ENCODE peak calls at places on chromosomes 1 and 21, in nine cellular contexts. W is mucosa of descending colon, C is prostate gland, Q is left lung, H is AG10803, J is D721Med, A is AG04450, D is K562, P is adrenal gland. K is an unnamed sample.

GRCh38 chr1:245031041-245031440 is 123.7 kb upstream of the KIF26B start:
- DNase-seq in W (no peak), C (no peak), Q (no peak), H (peak), J (no peak), A (no peak), D (no peak), P (no peak), K (no peak)

GRCh38 chr1:220409751-220410370 is 118.1 kb upstream of the MARK1 start:
- DNase-seq in W (no peak), C (no peak), Q (no peak), H (no peak), J (no peak), A (no peak), D (no peak), P (no peak), K (no peak)

GRCh38 chr1:179761296-179761695 is 18.2 kb downstream of the FAM163A start:
- DNase-seq in W (no peak), C (no peak), Q (no peak), H (no peak), J (no peak), A (no peak), D (no peak), P (no peak), K (no peak)

GRCh38 chr1:154290921-154291320 is 18.5 kb downstream of the HAX1 start:
- DNase-seq in W (no peak), C (no peak), Q (no peak), H (no peak), J (no peak), A (no peak), D (peak), P (no peak), K (no peak)

GRCh38 chr1:217003355-217003754 is 280.1 kb upstream of the ESRRG start:
- DNase-seq in W (no peak), C (no peak), Q (no peak), H (no peak), J (no peak), A (no peak), D (no peak), P (no peak), K (no peak)

GRCh38 chr21:45513003-45513706 is 29.1 kb downstream of the SLC19A1 start:
- DNase-seq in W (peak), C (peak), Q (peak), H (no peak), J (no peak), A (no peak), D (no peak), P (no peak), K (peak)

GRCh38 chr21:33490991-33491372 is 534 bp downstream of the DNAJC28 start:
- DNase-seq in W (no peak), C (no peak), Q (no peak), H (no peak), J (no peak), A (no peak), D (no peak), P (no peak), K (no peak)

GRCh38 chr1:28926629-28927441 is 12.5 kb downstream of the EPB41 start:
- DNase-seq in W (no peak), C (no peak), Q (no peak), H (no peak), J (no peak), A (no peak), D (peak), P (no peak), K (no peak)

GRCh38 chr1:8926707-8927694 is 18.7 kb upstream of the CA6 start:
- DNase-seq in W (no peak), C (no peak), Q (no peak), H (no peak), J (no peak), A (no peak), D (no peak), P (no peak), K (no peak)

GRCh38 chr1:43530483-43531452 is at the start of gene PTPRF:
- DNase-seq in W (peak), C (peak), Q (peak), H (peak), J (peak), A (no peak), D (peak), P (peak), K (peak)

GRCh38 chr1:184215274-184215925 is 163.9 kb downstream of the TSEN15 start:
- DNase-seq in W (no peak), C (no peak), Q (no peak), H (no peak), J (no peak), A (no peak), D (no peak), P (no peak), K (no peak)

GRCh38 chr1:53459321-53460175 is at the start of gene DMRTB1:
- DNase-seq in W (no peak), C (no peak), Q (no peak), H (no peak), J (no peak), A (no peak), D (no peak), P (no peak), K (no peak)

GRCh38 chr1:115062542-115063004 is 26.7 kb downstream of the TSPAN2 start:
- DNase-seq in W (peak), C (peak), Q (peak), H (peak), J (no peak), A (no peak), D (no peak), P (no peak), K (no peak)

GRCh38 chr1:48903291-48903690 is 126.6 kb upstream of the BEND5 start:
- DNase-seq in W (no peak), C (no peak), Q (no peak), H (no peak), J (no peak), A (no peak), D (no peak), P (no peak), K (no peak)

GRCh38 chr1:9401080-9401453 is 108.4 kb downstream of the SPSB1 start:
- DNase-seq in W (no peak), C (no peak), Q (no peak), H (no peak), J (no peak), A (no peak), D (no peak), P (no peak), K (no peak)

GRCh38 chr21:36478941-36479340 is 981 bp downstream of the CLDN14 start:
- DNase-seq in W (no peak), C (no peak), Q (no peak), H (peak), J (no peak), A (no peak), D (no peak), P (no peak), K (no peak)

GRCh38 chr1:89360716-89361115 is 3.1 kb upstream of the GBP6 start:
- DNase-seq in W (no peak), C (no peak), Q (no peak), H (no peak), J (no peak), A (no peak), D (no peak), P (no peak), K (no peak)

GRCh38 chr1:37159102-37159501 is 124.8 kb upstream of the GRIK3 start:
- DNase-seq in W (no peak), C (no peak), Q (no peak), H (no peak), J (no peak), A (no peak), D (peak), P (no peak), K (no peak)

GRCh38 chr1:2311184-2312032 is 79.9 kb downstream of the MORN1 start:
- DNase-seq in W (no peak), C (peak), Q (no peak), H (peak), J (no peak), A (no peak), D (peak), P (no peak), K (no peak)

GRCh38 chr1:201536542-201536941 is 2.4 kb upstream of the NAV1 start:
- DNase-seq in W (no peak), C (no peak), Q (no peak), H (peak), J (no peak), A (no peak), D (no peak), P (no peak), K (no peak)

GRCh38 chr1:113255728-113256347 is 134.5 kb upstream of the MAGI3 start:
- DNase-seq in W (no peak), C (peak), Q (no peak), H (peak), J (no peak), A (no peak), D (no peak), P (no peak), K (no peak)

GRCh38 chr1:201739492-201740085 is 89.4 kb upstream of the IPO9 start:
- DNase-seq in W (peak), C (peak), Q (no peak), H (peak), J (peak), A (no peak), D (peak), P (peak), K (no peak)

GRCh38 chr21:31755027-31755426 is 23.1 kb upstream of the SCAF4 start:
- DNase-seq in W (no peak), C (no peak), Q (no peak), H (no peak), J (no peak), A (no peak), D (no peak), P (no peak), K (no peak)
- TF ChIP-seq CTCF in W (no peak), C (no peak), Q (no peak), H (no peak), J (no peak), A (no peak), D (no peak), P (no peak), K (peak)

GRCh38 chr1:65146908-65147423 is 1.0 kb upstream of the AK4 start:
- DNase-seq in W (no peak), C (no peak), Q (no peak), H (no peak), J (no peak), A (no peak), D (no peak), P (no peak), K (no peak)

GRCh38 chr1:65149753-65150463 is 1.9 kb downstream of the AK4 start:
- DNase-seq in W (no peak), C (no peak), Q (no peak), H (no peak), J (no peak), A (no peak), D (no peak), P (no peak), K (no peak)

GRCh38 chr1:65147424-65148177 is 402 bp upstream of the AK4 start:
- DNase-seq in W (peak), C (peak), Q (peak), H (no peak), J (no peak), A (no peak), D (peak), P (no peak), K (no peak)

GRCh38 chr1:65149391-65149729 is 1.4 kb downstream of the AK4 start:
- DNase-seq in W (no peak), C (no peak), Q (no peak), H (no peak), J (no peak), A (no peak), D (no peak), P (no peak), K (no peak)

DNA sequence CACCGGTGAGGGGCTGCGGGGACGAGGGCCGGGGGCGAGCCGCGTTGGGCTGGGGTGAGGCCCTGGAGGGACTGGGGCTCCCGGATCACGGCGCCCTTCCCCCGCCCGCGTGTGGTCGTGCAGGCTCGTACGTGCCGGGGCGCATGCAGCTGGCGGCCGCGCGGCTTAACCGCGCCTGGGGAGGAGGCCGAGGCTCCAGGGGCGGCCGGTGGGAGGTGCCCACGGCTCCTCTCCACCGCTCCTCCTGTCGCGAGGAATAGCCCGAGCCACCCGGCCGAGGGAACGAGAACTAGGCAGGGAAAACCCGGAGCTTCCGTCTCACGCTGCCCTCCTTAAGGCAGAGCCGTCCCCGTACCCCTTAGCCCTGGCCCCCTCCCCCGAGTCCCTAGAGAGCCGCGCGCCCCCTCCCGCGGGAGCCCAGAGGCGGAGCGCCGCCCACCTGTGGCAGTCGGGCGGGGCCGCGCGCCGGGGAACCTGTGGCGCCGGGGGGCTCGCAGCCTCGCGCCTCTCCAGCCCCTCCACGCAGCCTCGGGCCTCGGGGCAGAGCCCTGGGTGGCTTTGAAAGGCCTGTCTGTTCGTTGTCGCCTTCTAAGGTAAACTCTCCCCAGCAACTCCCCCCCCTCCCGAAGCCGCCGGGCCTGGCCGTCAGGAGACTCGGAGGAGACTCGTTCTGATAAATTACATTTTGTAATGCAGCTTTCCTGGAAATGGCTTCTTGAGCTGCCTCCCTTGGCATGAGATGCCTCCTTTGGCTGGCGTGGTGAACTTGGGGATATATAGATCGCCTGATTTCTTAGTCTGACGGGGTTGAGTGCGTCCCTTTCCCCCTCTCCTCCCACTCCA is 766 bp downstream of the AK4 start:
- DNase-seq in W (peak), C (peak), Q (peak), H (peak), J (no peak), A (no peak), D (peak), P (no peak), K (peak)
- TF ChIP-seq CTCF in W (no peak), C (no peak), Q (no peak), H (no peak), J (no peak), A (no peak), D (no peak), P (no peak), K (peak)

GRCh38 chr1:72369358-72369757 is 87.0 kb upstream of the NEGR1 start:
- DNase-seq in W (no peak), C (no peak), Q (no peak), H (no peak), J (no peak), A (no peak), D (no peak), P (no peak), K (no peak)

GRCh38 chr1:72365693-72366092 is 83.4 kb upstream of the NEGR1 start:
- DNase-seq in W (no peak), C (no peak), Q (no peak), H (no peak), J (no peak), A (no peak), D (no peak), P (no peak), K (no peak)

GRCh38 chr1:72366473-72366872 is 84.1 kb upstream of the NEGR1 start:
- DNase-seq in W (no peak), C (peak), Q (no peak), H (peak), J (no peak), A (no peak), D (no peak), P (no peak), K (no peak)

GRCh38 chr1:72371259-72372035 is 89.1 kb upstream of the NEGR1 start:
- DNase-seq in W (no peak), C (no peak), Q (no peak), H (no peak), J (no peak), A (no peak), D (no peak), P (no peak), K (no peak)
- TF ChIP-seq CTCF in W (no peak), C (no peak), Q (no peak), H (no peak), J (no peak), A (no peak), D (no peak), P (no peak), K (no peak)

GRCh38 chr1:63074321-63074720 is 248.0 kb upstream of the FOXD3 start:
- DNase-seq in W (no peak), C (no peak), Q (no peak), H (no peak), J (no peak), A (no peak), D (no peak), P (no peak), K (no peak)
- TF ChIP-seq CTCF in W (no peak), C (no peak), Q (no peak), H (no peak), J (no peak), A (no peak), D (no peak), P (no peak), K (no peak)

GRCh38 chr1:19670787-19671186 is 6.1 kb downstream of the HTR6 start:
- DNase-seq in W (no peak), C (no peak), Q (no peak), H (no peak), J (no peak), A (no peak), D (no peak), P (no peak), K (no peak)

GRCh38 chr1:19665456-19666138 is 922 bp downstream of the HTR6 start:
- DNase-seq in W (no peak), C (no peak), Q (no peak), H (no peak), J (no peak), A (no peak), D (no peak), P (no peak), K (no peak)

GRCh38 chr1:19666139-19666465 is 1.4 kb downstream of the HTR6 start:
- DNase-seq in W (no peak), C (no peak), Q (no peak), H (no peak), J (no peak), A (no peak), D (no peak), P (no peak), K (no peak)

GRCh38 chr1:19672237-19672636 is 7.6 kb downstream of the HTR6 start:
- DNase-seq in W (no peak), C (no peak), Q (no peak), H (no peak), J (no peak), A (no peak), D (no peak), P (no peak), K (no peak)

DNA sequence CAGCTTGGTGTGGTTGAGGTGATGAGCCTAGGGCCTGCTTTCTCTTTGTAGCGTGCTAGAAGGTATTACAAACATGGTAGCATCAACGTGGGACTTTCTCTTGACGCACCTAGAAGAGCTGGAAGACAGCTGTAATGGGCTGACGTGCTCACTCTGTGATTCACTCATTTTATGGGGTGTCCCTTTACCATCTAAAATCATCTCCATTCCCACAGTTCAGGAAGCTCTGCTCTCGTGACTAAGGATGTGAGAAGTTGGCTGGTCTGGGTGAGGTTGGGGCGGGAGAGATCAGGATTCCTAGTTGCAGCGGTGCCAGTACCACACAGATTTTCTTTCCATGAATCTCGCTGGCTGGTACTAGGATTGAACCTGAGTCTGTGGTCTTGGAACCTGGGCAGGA is 4.2 kb downstream of the HTR6 start:
- DNase-seq in W (no peak), C (no peak), Q (no peak), H (no peak), J (no peak), A (no peak), D (no peak), P (no peak), K (no peak)
- TF ChIP-seq CTCF in W (no peak), C (no peak), Q (no peak), H (no peak), J (no peak), A (no peak), D (no peak), P (no peak), K (no peak)

GRCh38 chr21:37711294-37711844 is 204.9 kb downstream of the KCNJ6 start:
- DNase-seq in W (no peak), C (no peak), Q (no peak), H (no peak), J (no peak), A (no peak), D (no peak), P (no peak), K (no peak)

GRCh38 chr21:37717534-37717933 is 198.7 kb downstream of the KCNJ6 start:
- DNase-seq in W (no peak), C (no peak), Q (no peak), H (no peak), J (no peak), A (no peak), D (peak), P (no peak), K (no peak)

GRCh38 chr21:37710555-37711293 is 205.5 kb downstream of the KCNJ6 start:
- DNase-seq in W (no peak), C (no peak), Q (no peak), H (peak), J (no peak), A (peak), D (no peak), P (no peak), K (no peak)

GRCh38 chr21:37712204-37712934 is 203.9 kb downstream of the KCNJ6 start:
- DNase-seq in W (no peak), C (peak), Q (peak), H (peak), J (no peak), A (peak), D (peak), P (peak), K (no peak)
- TF ChIP-seq CTCF in W (peak), C (peak), Q (peak), H (peak), J (peak), A (peak), D (peak), P (peak), K (peak)